ENCODE peak calls at places on chromosomes 13 and 19, in five cellular contexts. R is H1, D is fibroblast of lung, J is HCT116, S is breast epithelium. M is an unnamed sample.
A peak's percentile ranks its signal among the peaks of the same experiment; 100 is the strongest.

GRCh38 chr13:72458701-72459100 is 268.7 kb downstream of the MZT1 start:
- DNase-seq in R (no peak), D (peak; percentile 67), J (no peak), S (no peak), M (no peak)

GRCh38 chr19:33904681-33905080 is 108.0 kb downstream of the KCTD15 start:
- DNase-seq in R (peak; percentile 62), D (no peak), J (no peak), S (peak; percentile 48), M (no peak)

GRCh38 chr13:33349996-33350826 is 64.7 kb upstream of the STARD13 start:
- DNase-seq in R (peak; percentile 60), D (peak; percentile 47), J (no peak), S (no peak), M (peak; percentile 65)

GRCh38 chr13:48902421-48902820 is 73.3 kb upstream of the FNDC3A start:
- DNase-seq in R (no peak), D (peak; percentile 46), J (no peak), S (no peak), M (no peak)

GRCh38 chr19:40592170-40592569 is 9.0 kb upstream of the LTBP4 start:
- DNase-seq in R (no peak), D (peak; percentile 60), J (no peak), S (no peak), M (no peak)

GRCh38 chr13:100608906-100609305 is 20.3 kb upstream of the GGACT start:
- DNase-seq in R (no peak), D (no peak), J (no peak), S (no peak), M (no peak)

GRCh38 chr13:38418286-38418685 is 68.6 kb downstream of the UFM1 start:
- DNase-seq in R (no peak), D (peak; percentile 25), J (no peak), S (no peak), M (no peak)

GRCh38 chr13:72850959-72851677 is 69.2 kb downstream of the PIBF1 start:
- DNase-seq in R (peak; percentile 46), D (no peak), J (no peak), S (no peak), M (no peak)

GRCh38 chr19:3058009-3058820 is 4.1 kb downstream of the TLE5 start:
- DNase-seq in R (no peak), D (no peak), J (no peak), S (no peak), M (no peak)

DNA sequence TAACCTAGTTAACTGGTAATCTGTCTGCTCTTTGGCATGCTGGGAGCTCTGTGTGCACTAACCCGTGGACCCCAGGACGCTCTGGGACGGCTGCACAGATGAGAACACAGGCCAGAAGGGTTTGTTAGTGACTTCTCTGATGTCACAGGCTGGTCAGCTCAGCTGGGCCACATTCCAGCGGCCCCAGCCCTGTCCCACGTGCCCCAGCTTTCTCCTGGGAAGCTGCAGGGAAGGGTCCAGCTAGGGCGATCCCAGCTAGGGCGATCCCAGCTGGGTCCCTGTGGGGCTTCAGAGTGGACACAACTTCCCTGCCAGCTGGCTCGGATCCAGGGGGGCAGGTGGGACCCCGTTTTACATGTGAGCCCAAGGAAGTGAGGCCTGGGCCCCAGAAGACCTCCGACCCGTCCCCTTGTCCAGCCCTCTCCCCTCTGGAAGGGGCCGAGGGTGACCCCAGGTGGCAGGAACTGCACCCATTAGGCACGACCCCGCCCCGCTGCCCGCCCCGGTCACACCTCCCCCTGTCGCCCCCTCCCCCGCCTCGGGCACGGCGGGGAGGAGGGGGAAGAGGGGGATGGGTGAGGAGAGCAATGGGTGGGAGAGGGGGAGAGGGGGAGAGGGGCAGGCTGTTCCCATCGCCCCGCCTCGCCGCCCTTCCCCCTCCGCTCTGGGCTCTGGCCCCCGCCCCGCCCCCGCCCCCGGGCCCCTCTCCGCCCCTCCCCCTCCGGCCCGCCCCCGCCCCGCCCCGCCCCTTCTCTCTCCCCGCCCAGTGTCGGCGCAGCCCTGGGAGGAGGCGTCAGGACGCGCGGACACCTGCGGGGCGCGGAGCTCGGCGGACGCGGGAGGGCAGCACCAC is 75.2 kb upstream of the MCF2L start:
- DNase-seq in R (peak; percentile 80), D (peak; percentile 23), J (no peak), S (no peak), M (no peak)
- H3K4me3 ChIP-seq in R (peak overlapping the region; percentile 71), D (no peak overlapping the region), J (peak overlapping the region; percentile 60), S (peak overlapping the region; percentile 20), M (peak overlapping the region; percentile 65)

GRCh38 chr19:4390862-4391693 is 9.3 kb downstream of the SH3GL1 start:
- DNase-seq in R (no peak), D (peak; percentile 23), J (no peak), S (no peak), M (no peak)

GRCh38 chr19:4389064-4389375 is 11.3 kb downstream of the SH3GL1 start:
- DNase-seq in R (no peak), D (no peak), J (no peak), S (no peak), M (no peak)

GRCh38 chr19:4388171-4389063 is 11.9 kb downstream of the SH3GL1 start:
- DNase-seq in R (no peak), D (no peak), J (no peak), S (peak; percentile 83), M (peak; percentile 35)

GRCh38 chr19:4390017-4390861 is 10.1 kb downstream of the SH3GL1 start:
- DNase-seq in R (no peak), D (peak; percentile 59), J (no peak), S (no peak), M (peak; percentile 55)

DNA sequence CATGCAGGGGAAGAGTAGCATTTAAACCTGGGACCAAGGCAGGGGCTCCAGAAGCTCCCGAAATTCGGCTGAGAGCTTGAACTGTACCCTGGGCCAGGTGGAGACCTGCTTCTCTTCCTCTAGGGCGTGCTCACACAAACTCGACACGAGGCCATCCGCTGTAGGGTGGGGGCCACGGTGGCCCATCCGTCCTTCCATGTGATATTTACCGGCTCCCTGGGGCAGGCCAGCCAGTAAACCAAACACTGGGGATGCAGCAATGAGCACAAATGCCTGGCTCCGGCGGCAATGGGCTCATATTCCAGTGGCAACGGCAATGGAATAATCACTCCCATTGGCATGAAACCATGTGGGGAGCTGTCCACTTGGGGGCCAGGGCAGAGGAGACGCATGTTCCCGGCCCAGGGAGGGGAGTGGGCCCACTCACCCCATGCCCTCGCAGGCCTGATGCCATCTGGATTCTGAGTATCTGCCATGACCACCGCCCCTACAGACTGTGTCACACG is 10.8 kb downstream of the SH3GL1 start:
- DNase-seq in R (no peak), D (no peak), J (no peak), S (no peak), M (no peak)
- H3K4me3 ChIP-seq in R (peak overlapping the region; percentile 48), D (no peak overlapping the region), J (no peak overlapping the region), S (no peak overlapping the region), M (peak overlapping the region; percentile 41)

DNA sequence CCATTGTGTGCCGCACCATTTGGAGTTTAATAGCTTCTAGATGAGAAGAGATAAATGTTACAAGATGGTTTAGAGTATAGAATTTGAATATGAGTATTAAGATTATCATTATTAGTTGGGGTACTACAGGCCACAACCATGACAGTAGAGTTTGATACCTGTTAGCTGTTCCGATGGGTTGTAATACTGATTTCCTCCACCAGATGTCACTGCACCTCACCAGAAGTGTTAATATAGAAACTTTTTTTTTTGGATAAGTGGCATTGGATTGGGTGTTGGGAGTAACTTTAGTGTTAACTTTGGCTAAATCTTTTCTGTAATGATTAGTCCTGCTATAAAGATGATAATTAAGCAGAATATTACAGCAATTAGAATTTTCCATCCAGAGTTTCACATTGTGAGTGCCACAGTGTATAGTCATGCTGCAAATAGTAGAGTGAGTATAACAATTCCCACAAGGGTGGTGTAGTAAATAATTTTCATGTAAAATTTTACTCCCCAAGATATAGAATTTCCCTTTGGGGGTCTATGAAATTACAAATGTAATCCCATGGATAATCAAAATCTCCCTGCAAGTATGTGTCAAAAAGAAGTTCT is 56.3 kb downstream of the PSG3 start:
- DNase-seq in R (peak; percentile 46), D (peak; percentile 44), J (peak; percentile 28), S (no peak), M (no peak)
- H3K4me3 ChIP-seq in R (no peak overlapping the region), D (no peak overlapping the region), J (no peak overlapping the region), S (no peak overlapping the region), M (no peak overlapping the region)

GRCh38 chr19:27870293-27870692 is 1342.7 kb downstream of the UQCRFS1 start:
- DNase-seq in R (no peak), D (no peak), J (no peak), S (no peak), M (no peak)

GRCh38 chr19:27876489-27876888 is 1336.5 kb downstream of the UQCRFS1 start:
- DNase-seq in R (no peak), D (no peak), J (no peak), S (no peak), M (no peak)

GRCh38 chr19:27867981-27868380 is 1345.0 kb downstream of the UQCRFS1 start:
- DNase-seq in R (no peak), D (no peak), J (no peak), S (no peak), M (no peak)

GRCh38 chr19:27872370-27872769 is 1340.6 kb downstream of the UQCRFS1 start:
- DNase-seq in R (no peak), D (no peak), J (no peak), S (no peak), M (no peak)
- H3K4me3 ChIP-seq in R (no peak overlapping the region), D (no peak overlapping the region), J (no peak overlapping the region), S (no peak overlapping the region), M (no peak overlapping the region)

DNA sequence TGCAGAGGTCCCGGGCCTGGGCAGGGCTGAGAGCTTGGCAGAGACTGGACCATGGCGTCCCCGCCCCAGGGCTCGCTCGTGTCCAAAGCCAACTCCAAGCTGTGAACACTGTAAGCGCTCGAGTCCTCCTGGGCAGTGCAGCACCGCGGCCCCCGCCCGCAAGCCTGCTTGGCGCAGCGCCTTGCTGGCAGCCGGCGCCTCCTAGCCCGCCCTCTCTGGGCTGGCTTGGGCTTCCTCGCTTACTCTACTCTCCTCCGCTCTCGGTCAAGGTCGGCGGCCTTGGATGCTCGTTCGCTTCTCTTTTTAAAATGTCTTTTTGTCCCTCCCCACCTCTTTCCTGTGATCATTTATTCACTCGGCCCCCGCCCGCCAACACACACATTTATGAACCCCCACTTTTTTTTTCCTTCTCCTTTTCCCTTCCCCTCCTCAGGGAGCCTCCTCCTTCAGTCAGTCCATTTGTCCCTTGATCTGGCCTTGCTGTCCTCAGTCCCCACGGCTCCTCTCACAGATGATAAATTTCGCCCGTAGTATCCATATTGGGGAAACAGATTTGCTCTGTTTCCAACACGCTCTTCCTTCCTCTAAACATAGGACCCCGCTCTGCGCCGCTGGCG is 1.9 kb downstream of the GSX1 start:
- DNase-seq in R (peak; percentile 61), D (no peak), J (no peak), S (no peak), M (no peak)
- H3K4me3 ChIP-seq in R (peak overlapping the region; percentile 14), D (no peak overlapping the region), J (no peak overlapping the region), S (no peak overlapping the region), M (no peak overlapping the region)

DNA sequence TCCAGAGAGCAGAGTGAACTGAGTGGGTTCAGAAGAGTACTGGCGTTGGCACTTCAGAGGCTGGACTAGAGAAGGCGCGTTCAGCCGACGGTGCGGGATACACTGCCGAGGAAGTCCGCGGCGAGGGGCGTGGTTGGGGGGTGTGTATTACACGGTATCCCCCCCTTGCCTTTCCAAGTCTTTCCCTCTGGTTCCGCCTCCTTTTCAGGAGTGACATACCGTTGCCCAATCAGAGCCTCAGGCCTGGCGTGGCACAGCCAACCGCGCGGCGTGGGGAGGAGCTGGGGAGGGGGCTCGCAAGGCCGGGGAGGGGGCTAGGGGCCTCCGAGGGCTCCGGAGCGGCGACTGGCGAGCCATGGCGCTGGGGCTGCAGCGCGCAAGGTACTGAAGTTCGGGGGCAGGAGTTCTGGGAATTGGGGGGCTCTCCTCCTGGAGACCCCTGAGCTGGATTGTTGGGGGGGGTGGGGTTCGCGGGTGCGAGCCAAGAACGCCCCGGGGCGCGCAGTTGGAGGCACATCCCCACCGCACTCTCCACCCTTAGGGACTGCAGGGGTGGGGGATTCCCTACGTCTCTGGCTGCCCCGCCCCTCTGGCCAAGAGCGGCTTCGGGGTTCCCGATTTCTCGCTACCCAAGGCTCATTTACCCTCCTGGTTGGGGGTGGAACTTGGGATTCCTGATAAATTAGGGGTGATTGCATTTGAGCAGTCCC is at the start of gene HIF3A:
- DNase-seq in R (peak; percentile 97), D (peak; percentile 80), J (no peak), S (no peak), M (peak; percentile 67)
- H3K4me3 ChIP-seq in R (peak within 1 kb of the TSS; percentile 88), D (no peak within 1 kb of the TSS), J (no peak within 1 kb of the TSS), S (peak within 1 kb of the TSS; percentile 61), M (peak within 1 kb of the TSS; percentile 83)

GRCh38 chr19:17402982-17403855 is 2.2 kb downstream of the BST2 start:
- DNase-seq in R (peak; percentile 88), D (no peak), J (no peak), S (no peak), M (no peak)
- H3K4me3 ChIP-seq in R (peak overlapping the region; percentile 75), D (no peak overlapping the region), J (no peak overlapping the region), S (peak overlapping the region; percentile 15), M (peak overlapping the region; percentile 71)

M was measured in left ventricle myocardium inferior.